ENCODE peak calls at places on chromosome 14, in five cellular contexts. W is DND-41, E is left lung, D is PC-3, G is kidney. Q is an unnamed sample.

GRCh38 chr14:35378638-35379568 is 25.6 kb downstream of the NFKBIA start:
- DNase-seq in G (no peak), D (no peak), W (no peak), E (no peak), Q (no peak)

GRCh38 chr14:34325493-34325892 is 136.5 kb downstream of the SPTSSA start:
- DNase-seq in E (no peak), G (no peak), W (no peak), D (peak; percentile 14), Q (no peak)

GRCh38 chr14:91573894-91574837 is 64.1 kb upstream of the PPP4R3A start:
- DNase-seq in G (peak; percentile 72), E (peak; percentile 87), D (peak; percentile 64), W (peak; percentile 82), Q (peak; percentile 13)

GRCh38 chr14:101199028-101199770 is 295.7 kb upstream of the RTL1 start:
- DNase-seq in D (no peak), G (peak; percentile 45), E (no peak), W (no peak), Q (no peak)

GRCh38 chr14:69327507-69327906 is 67.5 kb downstream of the GALNT16 start:
- DNase-seq in G (no peak), D (no peak), W (no peak), E (no peak), Q (no peak)

GRCh38 chr14:94601961-94602391 is 10.2 kb upstream of the SERPINA3 start:
- DNase-seq in W (no peak), D (peak; percentile 48), E (no peak), G (no peak), Q (peak; percentile 92)

GRCh38 chr14:68405959-68406358 is 386.9 kb downstream of the ZFP36L1 start:
- DNase-seq in E (no peak), D (peak; percentile 58), G (no peak), W (no peak), Q (no peak)

GRCh38 chr14:89176090-89176757 is 240.8 kb downstream of the FOXN3 start:
- DNase-seq in D (no peak), E (peak; percentile 31), G (no peak), W (no peak), Q (no peak)

GRCh38 chr14:58822856-58823255 is 185.1 kb downstream of the DACT1 start:
- DNase-seq in G (no peak), E (no peak), W (no peak), D (no peak), Q (no peak)

GRCh38 chr14:36556811-36557433 is 25.5 kb downstream of the NKX2-8 start:
- DNase-seq in E (no peak), W (peak; percentile 33), G (no peak), D (peak; percentile 56), Q (no peak)

GRCh38 chr14:92657457-92658142 is 90.8 kb downstream of the LGMN start:
- DNase-seq in G (peak; percentile 74), D (no peak), E (peak; percentile 89), W (no peak), Q (no peak)

GRCh38 chr14:76904100-76904739 is 78.0 kb downstream of the LRRC74A start:
- DNase-seq in D (peak; percentile 66), E (no peak), G (no peak), W (no peak), Q (peak; percentile 61)

GRCh38 chr14:100221419-100222218 is 17.3 kb upstream of the YY1 start:
- DNase-seq in E (peak; percentile 84), D (peak; percentile 55), W (peak; percentile 84), G (peak; percentile 82), Q (peak; percentile 22)

GRCh38 chr14:20707622-20708021 is 19.1 kb downstream of the ANG start:
- DNase-seq in D (peak; percentile 70), E (no peak), W (no peak), G (no peak), Q (no peak)

GRCh38 chr14:36105401-36105800 is 71.1 kb downstream of the PTCSC3 start:
- DNase-seq in E (no peak), D (peak; percentile 61), G (no peak), W (no peak), Q (no peak)

GRCh38 chr14:57274551-57274950 is 5.8 kb downstream of the AP5M1 start:
- DNase-seq in D (no peak), G (no peak), E (no peak), W (no peak), Q (no peak)

GRCh38 chr14:78131201-78131600 is 39.0 kb upstream of the NRXN3 start:
- DNase-seq in G (no peak), D (no peak), W (no peak), E (no peak), Q (no peak)

GRCh38 chr14:92693998-92694780 is 54.2 kb downstream of the LGMN start:
- DNase-seq in G (no peak), D (peak; percentile 86), W (no peak), E (no peak), Q (no peak)

GRCh38 chr14:92362781-92363235 is 39.8 kb downstream of the SLC24A4 start:
- DNase-seq in E (no peak), W (no peak), D (peak; percentile 64), G (peak; percentile 91), Q (no peak)

GRCh38 chr14:33369972-33370371 is 431.3 kb downstream of the NPAS3 start:
- DNase-seq in G (no peak), D (no peak), W (no peak), E (no peak), Q (no peak)

GRCh38 chr14:95701846-95702221 is 12.1 kb downstream of the TCL1A start:
- DNase-seq in D (no peak), E (no peak), G (no peak), W (no peak), Q (no peak)

GRCh38 chr14:99120147-99121026 is 151.6 kb downstream of the BCL11B start:
- DNase-seq in G (no peak), E (no peak), D (no peak), W (no peak), Q (no peak)

GRCh38 chr14:87896393-87897380 is 96.3 kb downstream of the GALC start:
- DNase-seq in G (no peak), W (no peak), E (no peak), D (peak; percentile 65), Q (peak; percentile 60)

GRCh38 chr14:103029936-103030335 is 27.4 kb downstream of the CDC42BPB start:
- DNase-seq in W (no peak), E (no peak), G (no peak), D (no peak), Q (no peak)

GRCh38 chr14:103033744-103034143 is 23.6 kb downstream of the CDC42BPB start:
- DNase-seq in D (peak; percentile 94), E (no peak), W (no peak), G (no peak), Q (no peak)

GRCh38 chr14:103030741-103031565 is 26.4 kb downstream of the CDC42BPB start:
- DNase-seq in E (no peak), D (peak; percentile 36), G (no peak), W (no peak), Q (no peak)

GRCh38 chr14:103031566-103031911 is 25.8 kb downstream of the CDC42BPB start:
- DNase-seq in G (no peak), D (no peak), W (no peak), E (no peak), Q (no peak)

DNA sequence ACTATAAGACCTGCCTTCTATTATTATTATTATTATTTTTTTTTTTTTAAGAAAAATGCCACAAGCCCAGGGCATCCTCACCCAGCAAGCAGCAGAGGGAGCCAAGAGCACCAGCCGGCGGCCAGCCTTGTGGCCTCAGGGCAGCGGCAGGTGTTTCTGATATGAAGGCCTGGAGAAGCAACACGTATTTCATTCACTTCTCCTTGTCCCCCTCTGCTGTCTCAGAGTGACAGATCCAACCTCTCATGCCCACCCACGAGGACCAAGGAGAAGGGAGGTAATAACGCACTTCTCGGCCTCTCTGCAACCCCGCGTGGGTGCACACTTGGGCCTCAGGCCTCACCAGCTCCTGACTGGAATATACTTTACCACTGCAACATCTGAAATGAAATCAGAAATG is 25.4 kb downstream of the CDC42BPB start:
- DNase-seq in W (no peak), D (peak; percentile 42), E (no peak), G (no peak), Q (no peak)
- TF ChIP-seq CTCF in W (no peak), D (peak; percentile 26), E (no peak), G (peak; percentile 2), Q (peak; percentile 7)

GRCh38 chr14:29521526-29522137 is 406.0 kb downstream of the PRKD1 start:
- DNase-seq in D (peak; percentile 51), W (no peak), G (no peak), E (no peak), Q (no peak)
- H3K4me3 ChIP-seq in D (no peak overlapping the region), W (no peak overlapping the region), G (no peak overlapping the region), E (no peak overlapping the region), Q (no peak overlapping the region)

DNA sequence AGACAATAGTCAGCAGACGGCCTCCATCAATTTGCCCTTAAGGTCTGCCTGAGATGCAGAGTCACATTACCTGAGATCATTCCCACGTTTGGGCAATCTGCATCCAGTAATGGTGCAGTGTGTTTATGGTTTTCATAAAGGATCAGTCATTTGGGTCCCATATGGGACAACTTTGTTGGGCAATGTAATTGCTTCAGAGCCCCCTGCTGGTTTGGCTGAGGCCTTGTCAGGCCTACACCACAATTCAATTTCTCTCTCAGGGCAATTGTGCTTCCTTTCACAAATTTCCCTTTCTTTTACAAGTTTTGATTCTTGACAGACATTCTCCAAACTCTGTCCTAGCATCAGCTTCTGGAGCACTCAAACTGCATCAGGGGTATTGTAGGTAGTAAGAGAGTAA is 191.2 kb upstream of the SSTR1 start:
- DNase-seq in D (peak; percentile 19), G (no peak), E (no peak), W (no peak), Q (no peak)
- TF ChIP-seq CTCF in D (peak; percentile 68), G (no peak), E (no peak), W (no peak), Q (peak; percentile 5)

GRCh38 chr14:104115691-104116543 is 22.5 kb upstream of the KIF26A start:
- DNase-seq in G (peak; percentile 88), D (peak; percentile 48), W (no peak), E (peak; percentile 80), Q (no peak)
- H3K4me3 ChIP-seq in G (peak overlapping the region; percentile 41), D (peak overlapping the region; percentile 78), W (no peak overlapping the region), E (peak overlapping the region; percentile 42), Q (no peak overlapping the region)

GRCh38 chr14:44910826-44911225 is 50.9 kb downstream of the KLHL28 start:
- DNase-seq in W (no peak), G (no peak), E (no peak), D (no peak), Q (no peak)

GRCh38 chr14:44914849-44915248 is 46.9 kb downstream of the KLHL28 start:
- DNase-seq in W (no peak), E (no peak), D (peak; percentile 12), G (no peak), Q (no peak)

GRCh38 chr14:44912041-44912869 is 49.5 kb downstream of the KLHL28 start:
- DNase-seq in E (peak; percentile 78), G (peak; percentile 72), W (no peak), D (no peak), Q (no peak)
- TF ChIP-seq CTCF in E (no peak), G (no peak), W (no peak), D (no peak), Q (no peak)

DNA sequence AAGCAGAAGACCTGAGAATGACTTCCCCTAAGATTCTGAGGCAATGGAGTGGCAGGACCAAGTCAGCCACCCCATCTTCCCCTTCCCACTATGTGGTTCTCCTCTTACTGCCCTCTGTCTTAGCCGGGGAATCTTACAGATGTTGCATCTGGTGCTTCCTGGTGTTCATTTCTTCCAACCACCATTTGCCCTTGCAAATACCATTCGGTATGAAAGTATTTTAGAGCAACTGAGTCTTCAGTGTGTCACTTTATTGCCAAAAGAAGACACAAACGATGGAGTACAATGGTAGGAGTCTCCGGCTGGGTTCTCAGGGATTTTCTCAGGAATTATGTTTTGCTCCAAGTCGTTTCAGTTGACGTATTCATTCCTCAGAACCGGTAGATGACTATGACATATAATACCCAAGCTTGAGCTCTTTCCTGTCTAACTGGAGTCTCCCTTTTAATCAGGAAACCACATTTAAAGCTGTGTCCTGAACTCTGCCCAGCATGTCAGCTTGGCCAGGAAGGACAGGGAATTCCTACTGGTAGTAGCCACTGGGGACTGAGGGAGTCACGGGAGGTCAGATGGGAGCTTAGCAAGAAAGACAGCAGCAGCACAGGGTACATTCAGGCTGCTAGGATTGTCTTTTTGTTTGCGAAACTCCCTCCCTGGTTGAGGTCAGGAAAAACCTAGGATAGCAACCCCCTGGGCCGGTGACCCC is 87.0 kb downstream of the SAMD4A start:
- DNase-seq in D (peak; percentile 93), E (no peak), W (no peak), G (peak; percentile 84), Q (peak; percentile 76)
- H3K4me3 ChIP-seq in D (peak overlapping the region; percentile 15), E (no peak overlapping the region), W (no peak overlapping the region), G (no peak overlapping the region), Q (no peak overlapping the region)

Q was measured in astrocyte of the cerebellum.